ENCODE peak calls at places on chromosomes 2 and 18, in ten cellular contexts. E, R, Z, S, B, M, P, I, Y and O are unnamed samples. For H3K27me3, the result is how much of the 10 kb centered on the place peaks cover.

GRCh38 chr2:96734899-96735585 is 4.8 kb downstream of the LMAN2L start:
- DNase-seq in E (no peak), R (peak), Z (no peak), S (no peak), B (no peak), M (no peak), P (no peak), I (no peak), Y (no peak), O (no peak)

GRCh38 chr18:11146947-11147345 is 2.4 kb downstream of the PIEZO2 start:
- DNase-seq in E (no peak), R (no peak), Z (no peak), S (no peak), B (peak), M (peak), P (no peak), I (no peak), Y (no peak), O (no peak)

GRCh38 chr2:16568998-16569397 is 96.6 kb downstream of the CYRIA start:
- DNase-seq in E (no peak), R (no peak), Z (peak), S (no peak), B (no peak), M (peak), P (no peak), I (no peak), Y (no peak), O (no peak)

GRCh38 chr2:156340818-156341481 is 8.4 kb upstream of the NR4A2 start:
- DNase-seq in E (peak), R (no peak), Z (peak), S (no peak), B (peak), M (peak), P (peak), I (no peak), Y (no peak), O (no peak)

GRCh38 chr2:212173771-212174510 is 364.7 kb downstream of the ERBB4 start:
- DNase-seq in E (no peak), R (no peak), Z (no peak), S (no peak), B (no peak), M (no peak), P (no peak), I (no peak), Y (no peak), O (no peak)

GRCh38 chr18:32010124-32010745 is 8.4 kb upstream of the RNF125 start:
- DNase-seq in E (no peak), R (no peak), Z (no peak), S (no peak), B (no peak), M (no peak), P (no peak), I (no peak), Y (no peak), O (no peak)

GRCh38 chr2:43939695-43940094 is 56.1 kb downstream of the LRPPRC start:
- DNase-seq in E (no peak), R (no peak), Z (no peak), S (no peak), B (no peak), M (no peak), P (no peak), I (no peak), Y (no peak), O (no peak)

GRCh38 chr2:178279142-178279541 is 84.8 kb downstream of the OSBPL6 start:
- DNase-seq in E (no peak), R (no peak), Z (no peak), S (no peak), B (no peak), M (peak), P (no peak), I (no peak), Y (peak), O (no peak)

GRCh38 chr2:24708537-24709152 is 84.5 kb downstream of the PTRHD1 start:
- DNase-seq in E (no peak), R (no peak), Z (no peak), S (no peak), B (no peak), M (no peak), P (no peak), I (no peak), Y (no peak), O (no peak)

GRCh38 chr2:165067958-165068612 is 112.8 kb upstream of the SLC38A11 start:
- DNase-seq in E (no peak), R (peak), Z (peak), S (no peak), B (peak), M (peak), P (no peak), I (no peak), Y (no peak), O (no peak)

GRCh38 chr2:112811841-112812306 is 24.7 kb downstream of the IL1B start:
- DNase-seq in E (no peak), R (no peak), Z (no peak), S (no peak), B (no peak), M (peak), P (no peak), I (no peak), Y (no peak), O (no peak)

GRCh38 chr2:181948227-181948626 is 37.4 kb upstream of the PPP1R1C start:
- DNase-seq in E (no peak), R (no peak), Z (no peak), S (no peak), B (no peak), M (no peak), P (no peak), I (no peak), Y (no peak), O (no peak)

GRCh38 chr2:40127147-40127546 is 324.7 kb downstream of the SLC8A1 start:
- DNase-seq in E (no peak), R (no peak), Z (no peak), S (no peak), B (no peak), M (no peak), P (no peak), I (no peak), Y (no peak), O (no peak)

GRCh38 chr2:101803945-101804696 is 106.6 kb downstream of the MAP4K4 start:
- DNase-seq in E (no peak), R (no peak), Z (no peak), S (no peak), B (no peak), M (no peak), P (no peak), I (no peak), Y (no peak), O (no peak)

GRCh38 chr2:235116885-235117492 is 165.2 kb downstream of the SH3BP4 start:
- DNase-seq in E (no peak), R (no peak), Z (peak), S (no peak), B (no peak), M (peak), P (no peak), I (no peak), Y (no peak), O (no peak)

GRCh38 chr2:64562148-64562784 is 38.1 kb downstream of the AFTPH start:
- DNase-seq in E (no peak), R (no peak), Z (no peak), S (no peak), B (no peak), M (no peak), P (no peak), I (no peak), Y (no peak), O (no peak)

GRCh38 chr18:42268793-42269192 is 313.8 kb downstream of the PIK3C3 start:
- DNase-seq in E (no peak), R (no peak), Z (no peak), S (no peak), B (no peak), M (no peak), P (no peak), I (no peak), Y (no peak), O (no peak)

GRCh38 chr18:33375829-33376228 is 64.7 kb downstream of the CCDC178 start:
- DNase-seq in E (no peak), R (no peak), Z (no peak), S (no peak), B (no peak), M (no peak), P (no peak), I (no peak), Y (no peak), O (no peak)

GRCh38 chr2:122168799-122169198 is 413.3 kb downstream of the TSN start:
- DNase-seq in E (no peak), R (no peak), Z (peak), S (no peak), B (peak), M (peak), P (no peak), I (no peak), Y (no peak), O (no peak)

GRCh38 chr2:234670052-234670451 is 173.2 kb upstream of the ARL4C start:
- DNase-seq in E (no peak), R (no peak), Z (no peak), S (no peak), B (peak), M (no peak), P (no peak), I (no peak), Y (peak), O (no peak)

GRCh38 chr2:348517-348916 is 60.6 kb upstream of the ALKAL2 start:
- DNase-seq in E (no peak), R (no peak), Z (no peak), S (no peak), B (no peak), M (no peak), P (no peak), I (no peak), Y (no peak), O (no peak)

GRCh38 chr2:127605691-127606277 is 40.2 kb upstream of the GPR17 start:
- DNase-seq in E (no peak), R (no peak), Z (no peak), S (no peak), B (peak), M (no peak), P (no peak), I (no peak), Y (no peak), O (peak)

GRCh38 chr18:56009451-56009850 is 421.5 kb upstream of the TCF4 start:
- DNase-seq in E (no peak), R (no peak), Z (no peak), S (no peak), B (no peak), M (no peak), P (no peak), I (no peak), Y (no peak), O (no peak)

GRCh38 chr18:33761363-33761762 is 183.3 kb downstream of the ASXL3 start:
- DNase-seq in E (no peak), R (peak), Z (peak), S (no peak), B (no peak), M (no peak), P (no peak), I (no peak), Y (no peak), O (no peak)

GRCh38 chr18:44356566-44357157 is 324.0 kb upstream of the SETBP1 start:
- DNase-seq in E (no peak), R (no peak), Z (no peak), S (no peak), B (peak), M (peak), P (no peak), I (no peak), Y (no peak), O (no peak)

GRCh38 chr2:54402350-54402749 is 53.8 kb upstream of the SPTBN1 start:
- DNase-seq in E (no peak), R (peak), Z (no peak), S (peak), B (peak), M (peak), P (no peak), I (peak), Y (no peak), O (peak)

GRCh38 chr2:58701688-58702301 is 460.7 kb upstream of the FANCL start:
- DNase-seq in E (no peak), R (no peak), Z (no peak), S (no peak), B (no peak), M (no peak), P (no peak), I (no peak), Y (no peak), O (no peak)

GRCh38 chr2:58699412-58699811 is 458.3 kb upstream of the FANCL start:
- DNase-seq in E (no peak), R (no peak), Z (no peak), S (no peak), B (no peak), M (no peak), P (no peak), I (no peak), Y (no peak), O (no peak)

GRCh38 chr2:58702302-58702696 is 461.2 kb upstream of the FANCL start:
- DNase-seq in E (no peak), R (no peak), Z (no peak), S (no peak), B (peak), M (peak), P (no peak), I (no peak), Y (peak), O (no peak)

GRCh38 chr2:58698610-58699009 is 457.5 kb upstream of the FANCL start:
- DNase-seq in E (no peak), R (no peak), Z (no peak), S (no peak), B (no peak), M (no peak), P (no peak), I (no peak), Y (no peak), O (no peak)

DNA sequence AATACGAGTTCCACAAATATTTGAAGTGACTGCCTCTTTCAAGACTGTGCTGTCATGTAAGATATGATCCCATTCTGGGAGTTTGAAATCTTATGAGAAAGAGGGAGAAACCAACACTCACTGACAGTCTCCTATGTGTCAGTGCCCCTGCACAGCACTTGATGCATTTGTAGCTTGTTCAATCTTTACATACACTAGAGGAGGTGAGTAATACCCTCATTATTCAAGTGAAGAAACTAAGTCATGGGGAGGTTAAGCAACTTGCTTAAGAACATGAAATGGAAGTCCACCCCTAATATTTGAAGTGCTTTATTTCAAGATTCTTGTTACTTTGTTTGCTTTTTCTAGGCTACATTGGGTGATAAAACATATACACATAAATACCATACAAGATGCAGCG is 459.5 kb upstream of the FANCL start:
- DNase-seq in E (no peak), R (no peak), Z (no peak), S (no peak), B (no peak), M (no peak), P (no peak), I (no peak), Y (no peak), O (no peak)
- H3K27me3 ChIP-seq in E (under half), R (under half), Z (under half), S (under half), B (under half), M (under half), P (under half), I (under half), Y (under half), O (under half)

DNA sequence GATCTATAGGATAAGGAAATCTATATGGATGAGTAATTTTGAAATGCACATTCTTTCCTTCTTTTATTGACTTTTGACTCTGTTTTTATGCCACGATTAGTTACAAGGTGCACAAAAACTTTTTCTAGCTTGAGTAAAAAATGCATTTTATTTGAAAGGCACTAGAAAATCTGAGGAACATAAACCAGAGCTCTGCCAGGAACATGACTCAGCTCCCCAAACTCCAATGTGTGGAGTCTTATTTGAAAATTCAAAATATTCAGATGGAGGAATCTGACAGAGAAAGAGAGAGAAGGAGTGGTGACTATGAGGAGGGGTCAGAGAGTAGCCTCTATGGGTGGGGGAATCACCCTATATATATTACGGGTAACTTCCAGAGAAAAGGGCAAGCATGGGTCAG is 231.0 kb downstream of the DCC start:
- DNase-seq in E (no peak), R (no peak), Z (no peak), S (no peak), B (no peak), M (no peak), P (no peak), I (no peak), Y (no peak), O (no peak)
- H3K27ac ChIP-seq in E (no peak), R (no peak), Z (no peak), S (no peak), B (no peak), M (no peak), P (no peak), I (no peak), Y (no peak), O (no peak)

DNA sequence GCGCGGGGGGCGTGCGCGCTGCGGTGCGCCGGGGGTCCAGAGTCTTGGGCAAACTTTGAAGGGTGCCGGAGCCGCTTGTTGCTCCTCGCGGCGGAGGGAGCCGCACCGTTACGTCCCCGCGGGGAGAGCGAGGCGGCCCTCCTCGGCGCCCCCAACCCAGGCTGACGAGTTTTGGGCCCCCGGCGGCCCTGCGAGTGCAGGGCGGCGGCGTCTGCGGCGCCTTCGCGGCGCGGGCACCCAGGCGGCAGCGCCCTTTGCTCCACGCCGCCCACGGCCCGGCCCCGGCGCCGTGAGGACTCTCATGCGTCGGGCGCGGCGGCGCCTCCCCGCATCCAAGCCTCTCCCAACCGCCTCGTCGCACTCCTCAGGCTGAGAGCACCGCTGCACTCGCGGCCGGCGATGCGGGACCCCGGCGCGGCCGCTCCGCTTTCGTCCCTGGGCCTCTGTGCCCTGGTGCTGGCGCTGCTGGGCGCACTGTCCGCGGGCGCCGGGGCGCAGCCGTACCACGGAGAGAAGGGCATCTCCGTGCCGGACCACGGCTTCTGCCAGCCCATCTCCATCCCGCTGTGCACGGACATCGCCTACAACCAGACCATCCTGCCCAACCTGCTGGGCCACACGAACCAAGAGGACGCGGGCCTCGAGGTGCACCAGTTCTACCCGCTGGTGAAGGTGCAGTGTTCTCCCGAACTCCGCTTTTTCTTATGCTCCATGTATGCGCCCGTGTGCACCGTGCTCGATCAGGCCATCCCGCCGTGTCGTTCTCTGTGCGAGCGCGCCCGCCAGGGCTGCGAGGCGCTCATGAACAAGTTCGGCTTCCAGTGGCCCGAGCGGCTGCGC is 814 bp downstream of the FZD7 start:
- DNase-seq in E (no peak), R (peak), Z (peak), S (peak), B (peak), M (peak), P (no peak), I (peak), Y (peak), O (peak)
- H3K27me3 ChIP-seq in E (under half), R (under half), Z (under half), S (under half), B (under half), M (under half), P (under half), I (under half), Y (under half), O (under half)

GRCh38 chr2:229268626-229269025 is 2.5 kb downstream of the PID1 start:
- DNase-seq in E (no peak), R (no peak), Z (no peak), S (no peak), B (no peak), M (peak), P (no peak), I (no peak), Y (no peak), O (no peak)

GRCh38 chr2:229273384-229274338 is 2.6 kb upstream of the PID1 start:
- DNase-seq in E (no peak), R (no peak), Z (peak), S (no peak), B (peak), M (peak), P (no peak), I (peak), Y (peak), O (peak)

GRCh38 chr2:229269986-229270385 is 1.1 kb downstream of the PID1 start:
- DNase-seq in E (no peak), R (no peak), Z (no peak), S (no peak), B (no peak), M (peak), P (no peak), I (no peak), Y (no peak), O (no peak)

GRCh38 chr2:229269146-229269545 is 1.9 kb downstream of the PID1 start:
- DNase-seq in E (no peak), R (no peak), Z (no peak), S (no peak), B (no peak), M (no peak), P (no peak), I (no peak), Y (no peak), O (no peak)

DNA sequence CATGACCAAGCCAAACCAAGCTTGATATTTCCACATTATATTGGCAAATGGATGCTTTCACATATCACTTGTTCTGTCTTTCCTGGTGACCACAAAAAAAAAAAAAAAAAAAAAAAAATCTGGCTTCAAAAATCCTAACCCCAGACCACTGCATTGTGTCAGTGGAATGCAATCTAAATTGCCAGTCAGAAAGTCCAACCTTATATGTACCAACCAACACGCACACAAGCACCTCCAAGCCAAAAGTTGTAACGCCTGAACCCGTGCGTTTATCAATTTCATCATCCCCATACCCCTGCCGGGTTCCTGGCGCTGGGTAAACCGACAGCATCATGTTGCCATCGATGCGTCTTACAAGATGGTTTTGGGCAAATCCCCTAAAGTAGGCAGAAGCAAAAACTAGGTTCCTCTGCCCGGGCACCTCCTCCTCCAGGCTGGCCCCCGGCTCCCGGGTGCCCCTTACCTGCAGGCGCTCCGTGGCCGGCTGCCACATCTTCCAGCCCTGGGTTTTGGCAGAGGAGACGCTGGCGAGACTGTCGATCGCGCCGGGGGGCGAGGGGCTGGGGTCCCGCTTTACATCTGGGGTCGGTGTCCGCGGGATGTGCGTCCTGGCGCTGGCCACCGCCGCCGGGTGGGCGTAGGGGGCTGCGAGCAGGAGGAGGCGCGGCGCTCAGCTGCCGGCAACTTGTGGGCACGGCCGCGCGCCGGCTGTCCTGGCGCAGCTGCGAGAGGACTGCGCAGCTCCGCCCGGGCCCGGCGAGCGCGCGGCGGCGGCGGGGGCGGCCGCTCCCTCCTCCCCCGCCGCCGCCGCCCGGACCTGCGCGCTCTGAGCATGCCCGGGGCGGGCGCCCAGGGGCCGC is at the start of gene PID1:
- DNase-seq in E (no peak), R (peak), Z (peak), S (peak), B (peak), M (peak), P (no peak), I (peak), Y (no peak), O (peak)
- H3K27ac ChIP-seq in E (no peak), R (peak), Z (no peak), S (no peak), B (no peak), M (no peak), P (no peak), I (peak), Y (no peak), O (peak)